ENCODE peak calls at places on chromosomes 5 and 9, in four cellular contexts. One of them, this sample, is unnamed.

GRCh38 chr5:14199902-14200301 is 56.8 kb downstream of the TRIO start:
- DNase-seq in heart left ventricle: peak; percentile 47
- DNase-seq in ovary: peak; percentile 53
- DNase-seq in spleen: no peak
- DNase-seq in this sample: peak; percentile 18

GRCh38 chr5:158746979-158747378 is 352.7 kb downstream of the EBF1 start:
- DNase-seq in heart left ventricle: no peak
- DNase-seq in ovary: no peak
- DNase-seq in spleen: no peak
- DNase-seq in this sample: no peak

GRCh38 chr9:86703346-86703745 is 244.0 kb downstream of the GAS1 start:
- DNase-seq in heart left ventricle: no peak
- DNase-seq in ovary: no peak
- DNase-seq in spleen: no peak
- DNase-seq in this sample: no peak

GRCh38 chr9:130172858-130173461 is 756 bp downstream of the NCS1 start:
- DNase-seq in heart left ventricle: no peak
- DNase-seq in ovary: peak; percentile 72
- DNase-seq in spleen: no peak
- DNase-seq in this sample: no peak

GRCh38 chr5:6483880-6484382 is 35.3 kb downstream of the UBE2QL1 start:
- DNase-seq in heart left ventricle: no peak
- DNase-seq in ovary: no peak
- DNase-seq in spleen: no peak
- DNase-seq in this sample: peak; percentile 27

GRCh38 chr5:74895906-74896305 is 29.7 kb upstream of the FAM169A start:
- DNase-seq in heart left ventricle: peak; percentile 80
- DNase-seq in ovary: peak; percentile 47
- DNase-seq in spleen: no peak
- DNase-seq in this sample: peak; percentile 55

GRCh38 chr5:131462479-131462878 is 172.6 kb downstream of the RAPGEF6 start:
- DNase-seq in heart left ventricle: no peak
- DNase-seq in ovary: no peak
- DNase-seq in spleen: no peak
- DNase-seq in this sample: no peak

GRCh38 chr5:161846731-161847130 is 1.2 kb upstream of the GABRA1 start:
- DNase-seq in heart left ventricle: no peak
- DNase-seq in ovary: no peak
- DNase-seq in spleen: no peak
- DNase-seq in this sample: no peak

GRCh38 chr5:119049824-119050449 is 20.9 kb upstream of the DMXL1 start:
- DNase-seq in heart left ventricle: no peak
- DNase-seq in ovary: no peak
- DNase-seq in spleen: no peak
- DNase-seq in this sample: no peak

GRCh38 chr9:25678147-25678666 is at the start of gene TUSC1:
- DNase-seq in heart left ventricle: peak; percentile 84
- DNase-seq in ovary: peak; percentile 89
- DNase-seq in spleen: peak; percentile 88
- DNase-seq in this sample: peak; percentile 84

GRCh38 chr9:108377382-108377781 is 478.4 kb downstream of the ACTL7B start:
- DNase-seq in heart left ventricle: no peak
- DNase-seq in ovary: no peak
- DNase-seq in spleen: no peak
- DNase-seq in this sample: no peak

GRCh38 chr9:122946486-122947003 is 5.7 kb downstream of the RABGAP1 start:
- DNase-seq in heart left ventricle: no peak
- DNase-seq in ovary: no peak
- DNase-seq in spleen: no peak
- DNase-seq in this sample: no peak
- H3K4me1 ChIP-seq in heart left ventricle: no peaks in the 10 kb centered on the region
- H3K4me1 ChIP-seq in ovary: peaks cover 6% of the 10 kb centered on the region
- H3K4me1 ChIP-seq in spleen: peaks cover 27% of the 10 kb centered on the region
- H3K4me1 ChIP-seq in this sample: peaks cover 98% of the 10 kb centered on the region

GRCh38 chr9:96382175-96382574 is 1.3 kb downstream of the SLC35D2 start:
- DNase-seq in heart left ventricle: no peak
- DNase-seq in ovary: no peak
- DNase-seq in spleen: no peak
- DNase-seq in this sample: no peak

GRCh38 chr9:96379461-96379860 is 4.0 kb downstream of the SLC35D2 start:
- DNase-seq in heart left ventricle: no peak
- DNase-seq in ovary: no peak
- DNase-seq in spleen: no peak
- DNase-seq in this sample: no peak

GRCh38 chr9:96378187-96378586 is 5.3 kb downstream of the SLC35D2 start:
- DNase-seq in heart left ventricle: no peak
- DNase-seq in ovary: no peak
- DNase-seq in spleen: no peak
- DNase-seq in this sample: no peak

GRCh38 chr9:96381696-96382095 is 1.8 kb downstream of the SLC35D2 start:
- DNase-seq in heart left ventricle: no peak
- DNase-seq in ovary: no peak
- DNase-seq in spleen: no peak
- DNase-seq in this sample: no peak

GRCh38 chr9:96376926-96377874 is 6.3 kb downstream of the SLC35D2 start:
- DNase-seq in heart left ventricle: no peak
- DNase-seq in ovary: no peak
- DNase-seq in spleen: no peak
- DNase-seq in this sample: no peak
- TF ChIP-seq CTCF in heart left ventricle: no peak
- TF ChIP-seq CTCF in ovary: no peak
- TF ChIP-seq CTCF in spleen: no peak
- TF ChIP-seq CTCF in this sample: no peak

DNA sequence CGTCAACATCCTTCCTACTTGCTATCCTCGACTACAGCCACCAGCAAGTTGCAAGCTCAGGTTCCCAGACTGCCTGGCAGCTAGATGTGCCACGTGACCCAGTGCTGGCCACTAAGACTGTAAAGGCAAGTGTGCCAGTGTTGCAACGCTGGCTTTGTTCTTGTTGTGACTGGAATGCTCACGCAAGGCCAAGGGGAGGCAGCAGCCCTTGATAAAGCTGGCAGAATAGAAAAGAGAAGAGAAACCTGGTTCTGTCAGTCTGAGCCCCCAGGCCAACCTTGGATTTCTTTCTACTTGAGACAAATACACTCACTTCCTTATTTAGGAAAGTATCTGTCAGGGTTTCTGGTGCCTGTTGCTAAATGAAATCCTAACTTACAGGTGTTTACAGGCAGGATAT is 113.0 kb downstream of the KLHL3 start:
- DNase-seq in heart left ventricle: peak; percentile 80
- DNase-seq in ovary: no peak
- DNase-seq in spleen: no peak
- DNase-seq in this sample: no peak
- TF ChIP-seq POLR2A in heart left ventricle: no peak
- TF ChIP-seq POLR2A in ovary: no peak
- TF ChIP-seq POLR2A in spleen: no peak
- TF ChIP-seq POLR2A in this sample: no peak

GRCh38 chr9:121717141-121717749 is 65.8 kb downstream of the DAB2IP start:
- DNase-seq in heart left ventricle: no peak
- DNase-seq in ovary: no peak
- DNase-seq in spleen: no peak
- DNase-seq in this sample: no peak
- H3K4me1 ChIP-seq in heart left ventricle: peaks cover 11% of the 10 kb centered on the region
- H3K4me1 ChIP-seq in ovary: peaks cover 42% of the 10 kb centered on the region
- H3K4me1 ChIP-seq in spleen: peaks cover 10% of the 10 kb centered on the region
- H3K4me1 ChIP-seq in this sample: peaks cover 38% of the 10 kb centered on the region

GRCh38 chr5:41181691-41182564 is 31.4 kb downstream of the C6 start:
- DNase-seq in heart left ventricle: no peak
- DNase-seq in ovary: no peak
- DNase-seq in spleen: no peak
- DNase-seq in this sample: peak; percentile 13

GRCh38 chr5:41182666-41183065 is 30.7 kb downstream of the C6 start:
- DNase-seq in heart left ventricle: no peak
- DNase-seq in ovary: no peak
- DNase-seq in spleen: no peak
- DNase-seq in this sample: no peak

GRCh38 chr5:41172012-41172411 is 41.3 kb downstream of the C6 start:
- DNase-seq in heart left ventricle: no peak
- DNase-seq in ovary: no peak
- DNase-seq in spleen: no peak
- DNase-seq in this sample: no peak

GRCh38 chr5:41176952-41177351 is 36.4 kb downstream of the C6 start:
- DNase-seq in heart left ventricle: no peak
- DNase-seq in ovary: no peak
- DNase-seq in spleen: no peak
- DNase-seq in this sample: no peak
- TF ChIP-seq CTCF in heart left ventricle: no peak
- TF ChIP-seq CTCF in ovary: no peak
- TF ChIP-seq CTCF in spleen: no peak
- TF ChIP-seq CTCF in this sample: no peak

DNA sequence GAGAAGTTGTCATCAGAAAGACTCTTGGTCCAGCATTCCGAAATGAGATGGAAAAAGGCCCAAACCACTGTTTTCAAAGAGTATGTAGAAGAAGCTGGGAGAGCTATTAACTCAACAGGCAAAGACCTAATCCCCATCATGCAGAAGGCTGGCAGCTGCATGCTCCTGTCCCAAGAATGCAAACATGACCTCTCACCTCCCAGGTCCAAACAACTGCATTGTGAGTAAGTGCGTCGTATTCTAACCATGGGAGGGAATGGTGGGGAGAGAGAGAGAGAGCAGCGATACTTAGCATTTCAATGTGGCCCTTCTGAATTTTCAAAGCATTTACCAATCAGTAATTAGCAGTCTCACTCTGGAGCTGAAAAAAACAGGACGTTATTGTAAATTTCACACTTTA is 27.6 kb downstream of the TRPC7 start:
- DNase-seq in heart left ventricle: no peak
- DNase-seq in ovary: no peak
- DNase-seq in spleen: no peak
- DNase-seq in this sample: no peak
- TF ChIP-seq POLR2A in heart left ventricle: no peak
- TF ChIP-seq POLR2A in ovary: no peak
- TF ChIP-seq POLR2A in spleen: no peak
- TF ChIP-seq POLR2A in this sample: no peak

GRCh38 chr5:37837101-37838032 is 2.5 kb downstream of the GDNF start:
- DNase-seq in heart left ventricle: peak; percentile 77
- DNase-seq in ovary: peak; percentile 92
- DNase-seq in spleen: peak; percentile 84
- DNase-seq in this sample: peak; percentile 67
- H3K4me1 ChIP-seq in heart left ventricle: no peaks in the 10 kb centered on the region
- H3K4me1 ChIP-seq in ovary: peaks cover 1% of the 10 kb centered on the region
- H3K4me1 ChIP-seq in spleen: peaks cover 49% of the 10 kb centered on the region
- H3K4me1 ChIP-seq in this sample: peaks cover 7% of the 10 kb centered on the region

GRCh38 chr9:4030751-4031150 is 269.1 kb downstream of the GLIS3 start:
- DNase-seq in heart left ventricle: no peak
- DNase-seq in ovary: no peak
- DNase-seq in spleen: no peak
- DNase-seq in this sample: no peak
- TF ChIP-seq CTCF in heart left ventricle: no peak
- TF ChIP-seq CTCF in ovary: no peak
- TF ChIP-seq CTCF in spleen: no peak
- TF ChIP-seq CTCF in this sample: no peak

GRCh38 chr9:114538241-114538640 is 33.0 kb upstream of the WHRN start:
- DNase-seq in heart left ventricle: no peak
- DNase-seq in ovary: no peak
- DNase-seq in spleen: peak; percentile 78
- DNase-seq in this sample: peak; percentile 69
- TF ChIP-seq POLR2A in heart left ventricle: no peak
- TF ChIP-seq POLR2A in ovary: no peak
- TF ChIP-seq POLR2A in spleen: no peak
- TF ChIP-seq POLR2A in this sample: no peak